ENCODE peak calls at places on chromosomes 12 and 14, in ten cellular contexts. I, O, D, S, E, H, Q, G, T and A are unnamed samples. For H3K27me3, the result is how much of the 10 kb centered on the place peaks cover.

GRCh38 chr12:122681814-122682213 is 21.3 kb downstream of the HCAR2 start:
- DNase-seq in I (no peak), O (no peak), D (no peak), S (no peak), E (peak), H (no peak), Q (no peak), G (no peak), T (no peak), A (no peak)

GRCh38 chr12:66776974-66777373 is 98.1 kb upstream of the GRIP1 start:
- DNase-seq in I (no peak), O (peak), D (peak), S (no peak), E (no peak), H (no peak), Q (no peak), G (no peak), T (peak), A (no peak)

GRCh38 chr14:79551591-79551990 is 659.7 kb downstream of the DIO2 start:
- DNase-seq in I (no peak), O (no peak), D (no peak), S (no peak), E (no peak), H (no peak), Q (no peak), G (no peak), T (no peak), A (no peak)

GRCh38 chr12:92301329-92301728 is 155.7 kb upstream of the BTG1 start:
- DNase-seq in I (no peak), O (no peak), D (no peak), S (no peak), E (no peak), H (no peak), Q (no peak), G (no peak), T (no peak), A (no peak)

GRCh38 chr14:88793259-88793625 is 489 bp upstream of the EML5 start:
- DNase-seq in I (peak), O (no peak), D (no peak), S (no peak), E (no peak), H (no peak), Q (peak), G (no peak), T (no peak), A (no peak)

GRCh38 chr14:106737025-106737424 is 1210.6 kb downstream of the TMEM121 start:
- DNase-seq in I (no peak), O (no peak), D (peak), S (no peak), E (no peak), H (no peak), Q (no peak), G (no peak), T (no peak), A (no peak)

GRCh38 chr12:44247588-44247987 is 411.7 kb downstream of the TMEM117 start:
- DNase-seq in I (no peak), O (no peak), D (no peak), S (no peak), E (no peak), H (no peak), Q (no peak), G (no peak), T (no peak), A (no peak)

GRCh38 chr14:74733241-74733640 is 20.3 kb downstream of the FCF1 start:
- DNase-seq in I (no peak), O (no peak), D (no peak), S (no peak), E (no peak), H (no peak), Q (no peak), G (no peak), T (no peak), A (no peak)

GRCh38 chr14:91142214-91142668 is 28.4 kb downstream of the DGLUCY start:
- DNase-seq in I (no peak), O (peak), D (no peak), S (no peak), E (no peak), H (no peak), Q (no peak), G (no peak), T (no peak), A (no peak)

GRCh38 chr12:102957339-102958050 is at the start of gene ASCL1:
- DNase-seq in I (no peak), O (no peak), D (no peak), S (no peak), E (no peak), H (no peak), Q (no peak), G (no peak), T (peak), A (no peak)

GRCh38 chr14:64507376-64508156 is 3.0 kb downstream of the ZBTB1 start:
- DNase-seq in I (no peak), O (no peak), D (no peak), S (peak), E (no peak), H (no peak), Q (no peak), G (no peak), T (no peak), A (no peak)

GRCh38 chr14:71486274-71486673 is 446.0 kb upstream of the RGS6 start:
- DNase-seq in I (no peak), O (no peak), D (no peak), S (no peak), E (no peak), H (no peak), Q (no peak), G (no peak), T (no peak), A (no peak)

GRCh38 chr12:70069221-70069811 is 173.9 kb upstream of the CNOT2 start:
- DNase-seq in I (no peak), O (no peak), D (no peak), S (no peak), E (no peak), H (no peak), Q (no peak), G (no peak), T (no peak), A (no peak)

GRCh38 chr12:57233357-57234232 is 4.1 kb downstream of the SHMT2 start:
- DNase-seq in I (no peak), O (peak), D (no peak), S (no peak), E (no peak), H (no peak), Q (no peak), G (no peak), T (no peak), A (peak)

GRCh38 chr12:57230381-57231155 is 1.1 kb downstream of the SHMT2 start:
- DNase-seq in I (no peak), O (peak), D (no peak), S (peak), E (no peak), H (no peak), Q (no peak), G (no peak), T (no peak), A (peak)

GRCh38 chr12:57231276-57232021 is 1.9 kb downstream of the SHMT2 start:
- DNase-seq in I (no peak), O (peak), D (no peak), S (no peak), E (no peak), H (no peak), Q (no peak), G (no peak), T (no peak), A (peak)

GRCh38 chr12:57234233-57234570 is 4.7 kb downstream of the SHMT2 start:
- DNase-seq in I (no peak), O (peak), D (no peak), S (no peak), E (no peak), H (no peak), Q (no peak), G (no peak), T (no peak), A (peak)

GRCh38 chr12:57232156-57232756 is 2.7 kb downstream of the SHMT2 start:
- DNase-seq in I (no peak), O (peak), D (no peak), S (no peak), E (no peak), H (no peak), Q (no peak), G (no peak), T (no peak), A (peak)
- H3K27me3 ChIP-seq in I (under half), O (under half), D (under half), S (under half), E (under half), H (under half), Q (under half), G (under half), T (half or more), A (under half)

GRCh38 chr12:6630696-6631095 is 5.1 kb downstream of the LPAR5 start:
- DNase-seq in I (no peak), O (no peak), D (no peak), S (no peak), E (no peak), H (no peak), Q (no peak), G (no peak), T (no peak), A (no peak)
- H3K27ac ChIP-seq in I (no peak), O (peak), D (peak), S (no peak), E (peak), H (no peak), Q (peak), G (peak), T (no peak), A (no peak)

GRCh38 chr12:48060474-48060873 is 45.4 kb downstream of the SENP1 start:
- DNase-seq in I (no peak), O (no peak), D (no peak), S (no peak), E (no peak), H (no peak), Q (no peak), G (no peak), T (no peak), A (no peak)

GRCh38 chr12:48063530-48063929 is 42.3 kb downstream of the SENP1 start:
- DNase-seq in I (no peak), O (no peak), D (no peak), S (no peak), E (no peak), H (no peak), Q (no peak), G (no peak), T (no peak), A (no peak)

GRCh38 chr12:48058771-48059170 is 47.1 kb downstream of the SENP1 start:
- DNase-seq in I (no peak), O (no peak), D (no peak), S (no peak), E (no peak), H (no peak), Q (no peak), G (no peak), T (no peak), A (no peak)

GRCh38 chr12:48067250-48067938 is 38.5 kb downstream of the SENP1 start:
- DNase-seq in I (no peak), O (no peak), D (no peak), S (no peak), E (no peak), H (no peak), Q (no peak), G (no peak), T (peak), A (no peak)

DNA sequence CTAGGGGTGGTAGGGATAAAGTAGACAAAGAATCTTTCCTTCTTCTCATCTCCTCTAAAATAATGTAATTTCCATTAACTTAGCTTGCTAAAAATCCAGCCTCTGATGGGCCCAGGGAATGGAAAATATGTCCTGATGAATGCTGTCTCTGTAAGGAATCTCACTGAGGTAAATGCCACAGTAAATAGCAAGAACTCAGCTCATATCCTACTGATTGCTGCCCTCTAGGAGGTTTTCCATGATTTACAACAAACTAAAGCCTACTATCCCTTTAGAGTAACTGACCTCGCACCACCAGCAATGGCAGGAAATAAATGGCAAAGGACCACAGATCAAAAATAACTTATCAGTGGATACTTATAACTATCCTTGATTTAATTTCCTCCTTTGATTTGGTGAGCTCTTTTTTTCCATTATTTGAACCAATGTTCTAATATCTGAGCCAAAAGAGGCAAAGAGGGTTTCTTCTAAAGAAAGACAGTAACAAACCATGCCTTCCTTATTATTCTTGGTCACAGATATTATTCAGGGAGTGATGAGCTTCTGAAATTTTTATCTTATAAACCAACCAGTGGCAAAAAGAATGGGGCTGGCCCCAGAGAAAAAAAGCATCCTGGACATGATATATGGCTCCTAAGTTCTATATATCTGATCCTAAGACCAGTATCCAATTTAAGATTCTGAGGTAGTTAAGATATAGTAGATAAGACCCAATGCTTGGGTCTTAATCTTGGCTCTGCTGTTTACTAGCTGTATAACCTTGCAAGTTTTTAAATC is 43.7 kb downstream of the SENP1 start:
- DNase-seq in I (no peak), O (no peak), D (no peak), S (no peak), E (no peak), H (no peak), Q (no peak), G (no peak), T (peak), A (no peak)
- TF ChIP-seq CTCF in I (no peak), O (no peak), D (no peak), S (no peak), E (no peak), H (no peak), Q (no peak), G (no peak), T (no peak), A (no peak)

DNA sequence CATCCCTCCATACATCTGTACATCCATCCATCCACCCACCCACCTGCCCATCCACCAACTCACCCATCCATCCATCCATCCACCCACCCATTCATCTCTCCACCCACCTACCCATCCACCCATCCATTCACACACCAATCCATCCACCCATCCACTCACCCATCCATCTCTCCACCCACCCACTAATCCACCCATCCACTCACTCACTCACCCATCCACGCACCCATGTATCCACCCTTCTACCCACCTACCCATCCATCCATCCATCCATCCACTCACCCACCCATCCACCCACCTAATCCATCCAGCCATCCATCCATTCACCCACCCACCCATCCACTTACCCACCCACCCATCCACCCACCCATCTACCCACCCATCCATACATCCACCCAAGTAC is 16.2 kb downstream of the GALNT9 start:
- DNase-seq in I (no peak), O (no peak), D (no peak), S (no peak), E (no peak), H (no peak), Q (no peak), G (no peak), T (no peak), A (no peak)
- H3K27me3 ChIP-seq in I (under half), O (under half), D (under half), S (under half), E (under half), H (under half), Q (under half), G (under half), T (under half), A (under half)

GRCh38 chr12:19988918-19989317 is 379.4 kb upstream of the PDE3A start:
- DNase-seq in I (no peak), O (no peak), D (no peak), S (no peak), E (no peak), H (no peak), Q (no peak), G (no peak), T (no peak), A (no peak)
- H3K27ac ChIP-seq in I (peak), O (no peak), D (no peak), S (peak), E (no peak), H (no peak), Q (no peak), G (no peak), T (no peak), A (no peak)